ENCODE peak calls at places on chromosomes 6 and 20, in six cellular contexts. R is iris pigment epithelial cell; E is activated gamma-delta T cell treated with Interleukin-2 at 50 U/mL for 16 hours; Z is stimulated activated CD4-positive, alpha-beta T cell treated with anti-CD3 and anti-CD28 coated beads, Interleukin-2, amount 100 ng/mL, for 48 hours; L is cerebellar cortex; B is SK-N-DZ. A is an unnamed sample.

GRCh38 chr6:47603227-47603626 is 95.2 kb upstream of the ADGRF4 start:
- DNase-seq in R (no peak), Z (no peak), L (no peak), B (no peak), E (no peak), A (no peak)

GRCh38 chr6:52574709-52575489 is 2.0 kb downstream of the TRAM2 start:
- DNase-seq in E (peak; percentile 61), B (no peak), R (peak; percentile 71), L (no peak), Z (peak; percentile 32), A (no peak)

GRCh38 chr20:43937586-43937985 is 22.9 kb downstream of the TOX2 start:
- DNase-seq in L (no peak), E (no peak), B (no peak), R (no peak), Z (no peak), A (no peak)

GRCh38 chr6:162900503-162900902 is 172.7 kb downstream of the PACRG start:
- DNase-seq in B (no peak), L (no peak), R (no peak), E (no peak), Z (no peak), A (no peak)

GRCh38 chr6:169620171-169621125 is 81.4 kb downstream of the WDR27 start:
- DNase-seq in E (no peak), Z (no peak), R (peak; percentile 73), B (no peak), L (no peak), A (no peak)

GRCh38 chr20:17533396-17533795 is 2.2 kb upstream of the BFSP1 start:
- DNase-seq in R (peak; percentile 79), E (no peak), B (peak; percentile 72), L (peak; percentile 29), Z (no peak), A (no peak)

GRCh38 chr6:163782436-163783003 is 368.0 kb downstream of the QKI start:
- DNase-seq in Z (no peak), B (no peak), E (no peak), L (no peak), R (no peak), A (no peak)

GRCh38 chr6:105015482-105015881 is 58.6 kb downstream of the LIN28B start:
- DNase-seq in L (no peak), Z (no peak), E (no peak), B (no peak), R (peak; percentile 81), A (no peak)

GRCh38 chr6:131803007-131803769 is 4.6 kb upstream of the ENPP1 start:
- DNase-seq in R (no peak), E (no peak), B (no peak), Z (no peak), L (no peak), A (no peak)

A was measured in cerebellum.